ENCODE peak calls at places on chromosome 12, in five cellular contexts. One of them, this sample, is unnamed.

GRCh38 chr12:92340441-92341332 is 195.0 kb upstream of the BTG1 start:
- ATAC-seq in IMR-90: no peak
- ATAC-seq in gastroesophageal sphincter: no peak
- ATAC-seq in activated CD8-positive, alpha-beta memory T cell treated with anti-CD3 and anti-CD28 coated beads, Interleukin-2, amount 10 ng/mL, durations not matched to agents 7 days and 5 days: no peak
- ATAC-seq in left lobe of liver: no peak
- ATAC-seq in this sample: peak

GRCh38 chr12:48765753-48766162 is 23.1 kb downstream of the ADCY6 start:
- ATAC-seq in left lobe of liver: no peak
- ATAC-seq in gastroesophageal sphincter: no peak
- ATAC-seq in activated CD8-positive, alpha-beta memory T cell treated with anti-CD3 and anti-CD28 coated beads, Interleukin-2, amount 10 ng/mL, durations not matched to agents 7 days and 5 days: peak
- ATAC-seq in IMR-90: peak
- ATAC-seq in this sample: peak

GRCh38 chr12:108744021-108744897 is 12.9 kb upstream of the CORO1C start:
- ATAC-seq in gastroesophageal sphincter: no peak
- ATAC-seq in left lobe of liver: no peak
- ATAC-seq in activated CD8-positive, alpha-beta memory T cell treated with anti-CD3 and anti-CD28 coated beads, Interleukin-2, amount 10 ng/mL, durations not matched to agents 7 days and 5 days: no peak
- ATAC-seq in IMR-90: no peak
- ATAC-seq in this sample: no peak

GRCh38 chr12:108204618-108205017 is 75.5 kb downstream of the WSCD2 start:
- ATAC-seq in activated CD8-positive, alpha-beta memory T cell treated with anti-CD3 and anti-CD28 coated beads, Interleukin-2, amount 10 ng/mL, durations not matched to agents 7 days and 5 days: no peak
- ATAC-seq in left lobe of liver: no peak
- ATAC-seq in gastroesophageal sphincter: no peak
- ATAC-seq in IMR-90: no peak
- ATAC-seq in this sample: no peak

GRCh38 chr12:6052206-6052939 is 72.1 kb downstream of the VWF start:
- ATAC-seq in gastroesophageal sphincter: no peak
- ATAC-seq in left lobe of liver: no peak
- ATAC-seq in IMR-90: no peak
- ATAC-seq in activated CD8-positive, alpha-beta memory T cell treated with anti-CD3 and anti-CD28 coated beads, Interleukin-2, amount 10 ng/mL, durations not matched to agents 7 days and 5 days: no peak
- ATAC-seq in this sample: no peak

GRCh38 chr12:50784501-50784900 is 20.6 kb downstream of the ATF1 start:
- ATAC-seq in gastroesophageal sphincter: no peak
- ATAC-seq in IMR-90: no peak
- ATAC-seq in activated CD8-positive, alpha-beta memory T cell treated with anti-CD3 and anti-CD28 coated beads, Interleukin-2, amount 10 ng/mL, durations not matched to agents 7 days and 5 days: no peak
- ATAC-seq in left lobe of liver: no peak
- ATAC-seq in this sample: peak

GRCh38 chr12:131103614-131104463 is 150.1 kb downstream of the ADGRD1 start:
- ATAC-seq in left lobe of liver: no peak
- ATAC-seq in gastroesophageal sphincter: no peak
- ATAC-seq in activated CD8-positive, alpha-beta memory T cell treated with anti-CD3 and anti-CD28 coated beads, Interleukin-2, amount 10 ng/mL, durations not matched to agents 7 days and 5 days: no peak
- ATAC-seq in IMR-90: no peak
- ATAC-seq in this sample: no peak

GRCh38 chr12:52722680-52723079 is 19.4 kb upstream of the KRT77 start:
- ATAC-seq in left lobe of liver: no peak
- ATAC-seq in gastroesophageal sphincter: no peak
- ATAC-seq in IMR-90: no peak
- ATAC-seq in activated CD8-positive, alpha-beta memory T cell treated with anti-CD3 and anti-CD28 coated beads, Interleukin-2, amount 10 ng/mL, durations not matched to agents 7 days and 5 days: no peak
- ATAC-seq in this sample: no peak

GRCh38 chr12:129961111-129961510 is 57.3 kb upstream of the TMEM132D start:
- ATAC-seq in IMR-90: no peak
- ATAC-seq in left lobe of liver: no peak
- ATAC-seq in gastroesophageal sphincter: no peak
- ATAC-seq in activated CD8-positive, alpha-beta memory T cell treated with anti-CD3 and anti-CD28 coated beads, Interleukin-2, amount 10 ng/mL, durations not matched to agents 7 days and 5 days: no peak
- ATAC-seq in this sample: no peak

GRCh38 chr12:116133149-116133548 is 144.3 kb downstream of the MED13L start:
- ATAC-seq in left lobe of liver: peak
- ATAC-seq in gastroesophageal sphincter: no peak
- ATAC-seq in activated CD8-positive, alpha-beta memory T cell treated with anti-CD3 and anti-CD28 coated beads, Interleukin-2, amount 10 ng/mL, durations not matched to agents 7 days and 5 days: no peak
- ATAC-seq in IMR-90: no peak
- ATAC-seq in this sample: no peak

GRCh38 chr12:95336387-95337067 is 118.9 kb downstream of the VEZT start:
- ATAC-seq in left lobe of liver: peak
- ATAC-seq in activated CD8-positive, alpha-beta memory T cell treated with anti-CD3 and anti-CD28 coated beads, Interleukin-2, amount 10 ng/mL, durations not matched to agents 7 days and 5 days: no peak
- ATAC-seq in IMR-90: peak
- ATAC-seq in gastroesophageal sphincter: peak
- ATAC-seq in this sample: no peak

GRCh38 chr12:69929125-69929524 is 104.1 kb downstream of the MYRFL start:
- ATAC-seq in left lobe of liver: no peak
- ATAC-seq in gastroesophageal sphincter: no peak
- ATAC-seq in IMR-90: no peak
- ATAC-seq in activated CD8-positive, alpha-beta memory T cell treated with anti-CD3 and anti-CD28 coated beads, Interleukin-2, amount 10 ng/mL, durations not matched to agents 7 days and 5 days: no peak
- ATAC-seq in this sample: no peak

GRCh38 chr12:40107803-40108620 is 2.1 kb upstream of the SLC2A13 start:
- ATAC-seq in left lobe of liver: no peak
- ATAC-seq in gastroesophageal sphincter: no peak
- ATAC-seq in activated CD8-positive, alpha-beta memory T cell treated with anti-CD3 and anti-CD28 coated beads, Interleukin-2, amount 10 ng/mL, durations not matched to agents 7 days and 5 days: no peak
- ATAC-seq in IMR-90: no peak
- ATAC-seq in this sample: peak

GRCh38 chr12:9404031-9404430 is 195.8 kb upstream of the PZP start:
- ATAC-seq in gastroesophageal sphincter: no peak
- ATAC-seq in left lobe of liver: no peak
- ATAC-seq in IMR-90: no peak
- ATAC-seq in activated CD8-positive, alpha-beta memory T cell treated with anti-CD3 and anti-CD28 coated beads, Interleukin-2, amount 10 ng/mL, durations not matched to agents 7 days and 5 days: no peak
- ATAC-seq in this sample: no peak

GRCh38 chr12:115323223-115323905 is 639.4 kb upstream of the TBX3 start:
- ATAC-seq in IMR-90: no peak
- ATAC-seq in gastroesophageal sphincter: no peak
- ATAC-seq in activated CD8-positive, alpha-beta memory T cell treated with anti-CD3 and anti-CD28 coated beads, Interleukin-2, amount 10 ng/mL, durations not matched to agents 7 days and 5 days: no peak
- ATAC-seq in left lobe of liver: no peak
- ATAC-seq in this sample: no peak

GRCh38 chr12:53756300-53757094 is 4.7 kb upstream of the CISTR start:
- ATAC-seq in IMR-90: no peak
- ATAC-seq in left lobe of liver: peak
- ATAC-seq in gastroesophageal sphincter: peak
- ATAC-seq in activated CD8-positive, alpha-beta memory T cell treated with anti-CD3 and anti-CD28 coated beads, Interleukin-2, amount 10 ng/mL, durations not matched to agents 7 days and 5 days: no peak
- ATAC-seq in this sample: peak

GRCh38 chr12:33588082-33588712 is 148.6 kb upstream of the SYT10 start:
- ATAC-seq in IMR-90: no peak
- ATAC-seq in activated CD8-positive, alpha-beta memory T cell treated with anti-CD3 and anti-CD28 coated beads, Interleukin-2, amount 10 ng/mL, durations not matched to agents 7 days and 5 days: no peak
- ATAC-seq in left lobe of liver: no peak
- ATAC-seq in gastroesophageal sphincter: peak
- ATAC-seq in this sample: no peak

GRCh38 chr12:131828671-131829350 is 618 bp downstream of the MMP17 start:
- ATAC-seq in activated CD8-positive, alpha-beta memory T cell treated with anti-CD3 and anti-CD28 coated beads, Interleukin-2, amount 10 ng/mL, durations not matched to agents 7 days and 5 days: peak
- ATAC-seq in left lobe of liver: no peak
- ATAC-seq in IMR-90: no peak
- ATAC-seq in gastroesophageal sphincter: no peak
- ATAC-seq in this sample: peak

GRCh38 chr12:38350342-38351181 is 34.0 kb downstream of the ALG10B start:
- ATAC-seq in left lobe of liver: no peak
- ATAC-seq in gastroesophageal sphincter: no peak
- ATAC-seq in activated CD8-positive, alpha-beta memory T cell treated with anti-CD3 and anti-CD28 coated beads, Interleukin-2, amount 10 ng/mL, durations not matched to agents 7 days and 5 days: no peak
- ATAC-seq in IMR-90: no peak
- ATAC-seq in this sample: peak

GRCh38 chr12:130768120-130768519 is 52.0 kb upstream of the RIMBP2 start:
- ATAC-seq in activated CD8-positive, alpha-beta memory T cell treated with anti-CD3 and anti-CD28 coated beads, Interleukin-2, amount 10 ng/mL, durations not matched to agents 7 days and 5 days: peak
- ATAC-seq in left lobe of liver: no peak
- ATAC-seq in IMR-90: no peak
- ATAC-seq in gastroesophageal sphincter: no peak
- ATAC-seq in this sample: peak

GRCh38 chr12:2057041-2057792 is 4.4 kb downstream of the CACNA1C start:
- ATAC-seq in activated CD8-positive, alpha-beta memory T cell treated with anti-CD3 and anti-CD28 coated beads, Interleukin-2, amount 10 ng/mL, durations not matched to agents 7 days and 5 days: no peak
- ATAC-seq in IMR-90: no peak
- ATAC-seq in gastroesophageal sphincter: no peak
- ATAC-seq in left lobe of liver: peak
- ATAC-seq in this sample: no peak

GRCh38 chr12:58364389-58365086 is 423.2 kb downstream of the ATP23 start:
- ATAC-seq in activated CD8-positive, alpha-beta memory T cell treated with anti-CD3 and anti-CD28 coated beads, Interleukin-2, amount 10 ng/mL, durations not matched to agents 7 days and 5 days: no peak
- ATAC-seq in IMR-90: peak
- ATAC-seq in left lobe of liver: no peak
- ATAC-seq in gastroesophageal sphincter: no peak
- ATAC-seq in this sample: no peak